ENCODE peak calls at places on chromosomes 5 and 9, in ten cellular contexts. W is AG04449; D is uterus; F is cardiac muscle cell; T is thyroid gland; N is bronchial epithelial cell; G is CD4-positive, CD25-positive, alpha-beta regulatory T cell; K is H7; J is K562; O is foreskin fibroblast. R is an unnamed sample.

GRCh38 chr5:27020965-27021364 is 17.4 kb downstream of the CDH9 start:
- DNase-seq in W (no peak), D (no peak), F (peak; percentile 19), T (no peak), N (peak; percentile 28), G (no peak), K (no peak), J (no peak), O (no peak), R (no peak)

GRCh38 chr9:5799314-5799713 is 33.6 kb downstream of the ERMP1 start:
- DNase-seq in W (no peak), D (no peak), F (no peak), T (peak; percentile 29), N (peak; percentile 53), G (no peak), K (peak; percentile 7), J (peak; percentile 11), O (peak; percentile 42), R (no peak)

GRCh38 chr9:84838879-84839278 is 169.3 kb downstream of the NTRK2 start:
- DNase-seq in W (no peak), D (no peak), F (no peak), T (no peak), N (no peak), G (no peak), K (no peak), J (no peak), O (no peak), R (no peak)

GRCh38 chr9:136939431-136939995 is 5.0 kb downstream of the FBXW5 start:
- DNase-seq in W (no peak), D (no peak), F (no peak), T (no peak), N (no peak), G (no peak), K (no peak), J (no peak), O (no peak), R (no peak)

GRCh38 chr5:137078171-137078665 is 420.9 kb downstream of the SPOCK1 start:
- DNase-seq in W (no peak), D (no peak), F (no peak), T (no peak), N (peak; percentile 86), G (no peak), K (no peak), J (no peak), O (no peak), R (no peak)

GRCh38 chr9:104923289-104923688 is 4.7 kb downstream of the ABCA1 start:
- DNase-seq in W (peak; percentile 52), D (no peak), F (no peak), T (no peak), N (no peak), G (no peak), K (no peak), J (no peak), O (peak; percentile 54), R (no peak)

GRCh38 chr5:140311011-140311467 is 8.1 kb upstream of the PFDN1 start:
- DNase-seq in W (peak; percentile 78), D (no peak), F (no peak), T (no peak), N (peak; percentile 90), G (no peak), K (no peak), J (peak; percentile 52), O (peak; percentile 86), R (peak; percentile 76)

GRCh38 chr5:9239071-9239470 is 306.8 kb downstream of the SEMA5A start:
- DNase-seq in W (no peak), D (no peak), F (no peak), T (no peak), N (peak; percentile 88), G (no peak), K (no peak), J (no peak), O (no peak), R (no peak)

GRCh38 chr5:95664204-95664786 is 17.7 kb downstream of the RFESD start:
- DNase-seq in W (no peak), D (no peak), F (peak; percentile 50), T (peak; percentile 39), N (peak; percentile 58), G (no peak), K (no peak), J (no peak), O (no peak), R (no peak)

GRCh38 chr9:29806941-29807625 is 2233.8 kb upstream of the C9orf72 start:
- DNase-seq in W (no peak), D (no peak), F (no peak), T (no peak), N (peak; percentile 90), G (no peak), K (no peak), J (no peak), O (no peak), R (no peak)

GRCh38 chr5:180423133-180423532 is 70.0 kb upstream of the GFPT2 start:
- DNase-seq in W (no peak), D (no peak), F (no peak), T (peak; percentile 12), N (no peak), G (no peak), K (no peak), J (no peak), O (no peak), R (no peak)

GRCh38 chr5:102531506-102531905 is 32.7 kb upstream of the SLCO6A1 start:
- DNase-seq in W (no peak), D (no peak), F (no peak), T (no peak), N (peak; percentile 7), G (no peak), K (no peak), J (no peak), O (no peak), R (peak; percentile 50)

GRCh38 chr5:79798892-79799590 is 109.4 kb downstream of the CMYA5 start:
- DNase-seq in W (no peak), D (no peak), F (no peak), T (no peak), N (no peak), G (no peak), K (no peak), J (no peak), O (no peak), R (no peak)
- H3K4me3 ChIP-seq in W (no peak overlapping the region), D (no peak overlapping the region), F (no peak overlapping the region), T (no peak overlapping the region), N (no peak overlapping the region), G (no peak overlapping the region), K (no peak overlapping the region), J (no peak overlapping the region), O (no peak overlapping the region), R (no peak overlapping the region)

GRCh38 chr5:76622076-76622475 is 1.1 kb downstream of the F2RL2 start:
- DNase-seq in W (no peak), D (no peak), F (no peak), T (no peak), N (no peak), G (no peak), K (no peak), J (no peak), O (no peak), R (no peak)

GRCh38 chr5:76625087-76625860 is 2.1 kb upstream of the F2RL2 start:
- DNase-seq in W (no peak), D (no peak), F (no peak), T (no peak), N (no peak), G (no peak), K (no peak), J (peak; percentile 34), O (no peak), R (no peak)

GRCh38 chr5:76620166-76620565 is 3.0 kb downstream of the F2RL2 start:
- DNase-seq in W (no peak), D (no peak), F (no peak), T (no peak), N (no peak), G (no peak), K (no peak), J (peak; percentile 40), O (no peak), R (no peak)

GRCh38 chr5:76626738-76627137 is 3.5 kb upstream of the F2RL2 start:
- DNase-seq in W (no peak), D (no peak), F (no peak), T (no peak), N (no peak), G (no peak), K (no peak), J (no peak), O (no peak), R (no peak)

GRCh38 chr5:76622973-76623596 is at the start of gene F2RL2:
- DNase-seq in W (no peak), D (peak; percentile 24), F (peak; percentile 25), T (peak; percentile 65), N (peak; percentile 72), G (no peak), K (peak; percentile 36), J (peak; percentile 41), O (peak; percentile 81), R (peak; percentile 76)
- H3K4me3 ChIP-seq in W (peak within 1 kb of the TSS; percentile 60), D (no peak within 1 kb of the TSS), F (no peak within 1 kb of the TSS), T (no peak within 1 kb of the TSS), N (no peak within 1 kb of the TSS), G (no peak within 1 kb of the TSS), K (no peak within 1 kb of the TSS), J (no peak within 1 kb of the TSS), O (peak within 1 kb of the TSS; percentile 43), R (peak within 1 kb of the TSS; percentile 41)

DNA sequence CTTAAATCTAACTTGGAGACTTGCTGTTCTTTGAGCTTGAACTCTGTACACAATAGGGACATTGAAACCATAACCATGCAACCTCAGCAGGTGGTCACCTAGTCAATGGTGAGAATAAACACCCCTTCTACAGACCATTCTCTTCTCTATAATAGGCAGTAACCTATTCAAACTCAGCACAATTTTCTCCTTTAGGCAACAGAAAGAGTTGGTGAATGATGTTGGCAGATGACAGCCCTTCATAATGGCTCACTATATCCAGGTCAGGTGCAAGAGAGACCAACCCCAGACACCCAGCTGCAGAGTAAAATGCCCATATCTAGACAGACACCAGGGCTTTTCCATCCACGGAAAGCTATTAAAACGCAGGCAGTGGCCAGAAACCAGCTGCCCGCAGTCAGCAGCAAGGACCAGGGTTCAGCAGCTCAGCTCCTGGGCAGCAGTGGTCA is 106.7 kb downstream of the SERINC5 start:
- DNase-seq in W (no peak), D (no peak), F (no peak), T (no peak), N (no peak), G (no peak), K (no peak), J (no peak), O (no peak), R (no peak)
- H3K4me3 ChIP-seq in W (no peak overlapping the region), D (no peak overlapping the region), F (no peak overlapping the region), T (no peak overlapping the region), N (no peak overlapping the region), G (no peak overlapping the region), K (no peak overlapping the region), J (no peak overlapping the region), O (no peak overlapping the region), R (no peak overlapping the region)

DNA sequence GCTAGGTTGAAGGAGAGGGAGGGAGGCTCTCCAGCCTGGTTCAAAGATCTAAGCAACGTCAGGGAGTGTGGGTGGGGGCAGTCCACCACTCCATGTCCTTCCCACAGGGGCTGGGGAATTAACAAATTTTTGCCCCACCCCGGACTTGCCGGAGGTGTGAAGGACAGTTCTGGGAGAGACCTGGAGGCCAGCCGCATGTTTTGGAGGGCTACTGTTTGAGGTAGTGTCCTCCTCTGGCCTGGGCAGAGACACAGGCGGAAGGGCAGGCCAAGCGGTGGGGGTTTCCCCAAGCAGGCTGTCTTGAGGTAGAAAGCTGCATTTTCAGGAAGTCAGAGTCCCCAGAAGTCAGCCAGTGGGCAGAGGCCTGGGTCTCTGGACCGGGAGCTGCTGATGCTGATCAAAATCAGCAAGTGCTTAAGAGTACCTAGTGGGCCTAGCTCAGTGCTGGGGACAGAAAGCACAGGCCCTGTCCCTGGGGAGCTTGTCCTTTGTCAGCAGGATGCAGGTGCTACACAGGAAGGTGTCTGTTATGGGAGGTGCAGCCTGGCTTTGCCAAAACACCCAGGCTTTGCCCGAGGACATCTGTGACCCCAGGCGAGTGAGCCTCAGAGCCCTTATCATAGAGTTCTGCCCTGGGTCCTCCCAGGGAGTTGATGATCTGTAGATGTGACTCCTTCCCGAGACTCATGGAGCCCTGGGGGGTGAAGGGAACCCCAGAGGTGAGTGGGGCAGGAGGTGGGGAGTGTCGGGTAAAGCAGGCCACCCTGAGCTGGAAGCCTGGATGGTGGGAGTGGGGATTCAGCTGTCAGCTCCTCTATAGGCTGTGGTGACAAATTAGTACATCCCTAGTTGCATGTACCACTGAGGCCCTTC is 18.6 kb downstream of the JADE2 start:
- DNase-seq in W (no peak), D (no peak), F (no peak), T (no peak), N (no peak), G (peak; percentile 21), K (no peak), J (no peak), O (no peak), R (no peak)
- H3K4me3 ChIP-seq in W (no peak overlapping the region), D (no peak overlapping the region), F (no peak overlapping the region), T (no peak overlapping the region), N (no peak overlapping the region), G (peak overlapping the region; percentile 57), K (no peak overlapping the region), J (no peak overlapping the region), O (no peak overlapping the region), R (no peak overlapping the region)